ENCODE peak calls at places on chromosomes 1 and 21, in six cellular contexts. L is psoas muscle, T is body of pancreas, U is neuronal stem cell, M is sigmoid colon, G is suprapubic skin. V is an unnamed sample. For H3K4me1, the result is how much of the 10 kb centered on the place peaks cover.

GRCh38 chr1:213761845-213762407 is 225.8 kb upstream of the PROX1 start:
- DNase-seq in L (no peak), T (no peak), U (no peak), M (no peak), G (no peak), V (no peak)

GRCh38 chr1:231106347-231106746 is 55.5 kb upstream of the TRIM67 start:
- DNase-seq in L (no peak), T (no peak), U (no peak), M (no peak), G (no peak), V (no peak)

GRCh38 chr1:214451591-214451990 is 99.8 kb downstream of the PTPN14 start:
- DNase-seq in L (no peak), T (no peak), U (no peak), M (no peak), G (no peak), V (no peak)

GRCh38 chr1:223276029-223276428 is 87.9 kb downstream of the SUSD4 start:
- DNase-seq in L (no peak), T (no peak), U (no peak), M (no peak), G (no peak), V (no peak)

GRCh38 chr1:167720965-167721616 is 691 bp upstream of the MPZL1 start:
- DNase-seq in L (peak), T (peak), U (peak), M (no peak), G (no peak), V (no peak)

GRCh38 chr1:1001631-1002300 is 1.9 kb upstream of the HES4 start:
- DNase-seq in L (peak), T (peak), U (peak), M (peak), G (peak), V (peak)

GRCh38 chr1:209839875-209840491 is 12.2 kb downstream of the UTP25 start:
- DNase-seq in L (no peak), T (no peak), U (no peak), M (no peak), G (no peak), V (no peak)

GRCh38 chr1:230899845-230900251 is 31.5 kb upstream of the C1orf198 start:
- DNase-seq in L (no peak), T (no peak), U (no peak), M (no peak), G (no peak), V (no peak)

GRCh38 chr1:175192111-175192629 is 406 bp downstream of the KIAA0040 start:
- DNase-seq in L (peak), T (peak), U (no peak), M (peak), G (peak), V (peak)

GRCh38 chr1:192488058-192488457 is 87.5 kb upstream of the RGS1 start:
- DNase-seq in L (no peak), T (no peak), U (no peak), M (no peak), G (no peak), V (no peak)

GRCh38 chr21:35408401-35408800 is 359.3 kb upstream of the RUNX1 start:
- DNase-seq in L (no peak), T (no peak), U (no peak), M (no peak), G (no peak), V (no peak)

GRCh38 chr1:230866171-230866811 is 2.0 kb downstream of the C1orf198 start:
- DNase-seq in L (no peak), T (no peak), U (no peak), M (no peak), G (no peak), V (no peak)

GRCh38 chr1:173097001-173097400 is 46.3 kb upstream of the TNFSF18 start:
- DNase-seq in L (no peak), T (no peak), U (no peak), M (no peak), G (no peak), V (no peak)

GRCh38 chr21:34517491-34518245 is 5.7 kb upstream of the KCNE1 start:
- DNase-seq in L (no peak), T (no peak), U (no peak), M (no peak), G (no peak), V (no peak)

GRCh38 chr1:209565759-209566678 is 17.5 kb upstream of the CAMK1G start:
- DNase-seq in L (peak), T (peak), U (peak), M (peak), G (peak), V (peak)

GRCh38 chr1:29230553-29231378 is at the start of gene MECR:
- DNase-seq in L (peak), T (peak), U (peak), M (peak), G (peak), V (peak)

GRCh38 chr1:65253800-65254319 is 55.5 kb upstream of the DNAJC6 start:
- DNase-seq in L (no peak), T (no peak), U (no peak), M (no peak), G (no peak), V (no peak)

GRCh38 chr1:108830119-108831008 is 26.5 kb downstream of the AKNAD1 start:
- DNase-seq in L (peak), T (peak), U (no peak), M (peak), G (peak), V (peak)

GRCh38 chr1:82453511-82454185 is 652.9 kb downstream of the ADGRL2 start:
- DNase-seq in L (no peak), T (no peak), U (no peak), M (no peak), G (no peak), V (no peak)

GRCh38 chr1:228084325-228084724 is 1.8 kb downstream of the ARF1 start:
- DNase-seq in L (peak), T (no peak), U (no peak), M (no peak), G (no peak), V (no peak)

GRCh38 chr1:160167056-160167455 is 15.7 kb downstream of the ATP1A4 start:
- DNase-seq in L (no peak), T (no peak), U (no peak), M (no peak), G (no peak), V (no peak)
- H3K27ac ChIP-seq in L (no peak), T (no peak), U (no peak), M (no peak), G (no peak), V (no peak)

GRCh38 chr21:46038871-46039397 is 57.4 kb downstream of the COL6A1 start:
- DNase-seq in L (peak), T (peak), U (no peak), M (peak), G (peak), V (no peak)
- H3K4me1 ChIP-seq in L (under half), T (under half), U (under half), M (under half), G (under half), V (under half)

DNA sequence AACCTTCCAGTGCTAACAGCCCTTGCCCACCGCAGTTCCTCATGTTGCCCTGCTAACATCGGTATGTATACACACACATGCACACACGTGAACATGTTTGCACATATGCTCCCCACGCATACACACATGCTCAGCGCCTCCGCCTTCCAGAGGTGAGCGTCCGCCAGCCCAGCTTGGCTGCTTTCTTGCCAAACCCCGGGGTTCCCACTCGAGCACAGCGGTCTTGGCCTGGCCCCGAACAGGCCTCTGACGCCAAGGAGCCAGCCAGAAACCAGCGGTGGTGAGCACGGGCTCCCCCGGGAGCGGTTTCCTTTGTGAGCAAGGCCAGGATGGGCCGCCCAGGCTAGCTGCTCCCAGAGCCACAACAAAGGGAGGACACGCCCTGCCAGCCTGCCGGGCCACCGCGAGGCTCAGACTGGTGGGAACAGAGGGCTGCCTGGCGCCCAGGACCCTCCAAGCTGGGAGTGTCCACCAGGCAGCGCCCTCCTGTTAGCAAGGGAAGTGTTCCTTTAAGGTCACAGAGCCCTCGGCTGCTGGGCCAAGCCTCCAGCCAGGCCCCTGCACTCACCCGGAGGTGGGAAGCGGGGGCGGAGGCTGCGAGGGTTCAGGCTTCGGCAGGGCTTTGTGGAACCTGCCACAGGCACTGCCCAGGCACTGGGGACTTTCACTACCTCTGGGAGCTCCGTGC is 65.4 kb downstream of the ALPL start:
- DNase-seq in L (peak), T (no peak), U (peak), M (no peak), G (no peak), V (no peak)
- H3K27ac ChIP-seq in L (peak), T (peak), U (peak), M (peak), G (peak), V (no peak)

GRCh38 chr1:156467385-156467784 is 33.2 kb downstream of the MEF2D start:
- DNase-seq in L (no peak), T (no peak), U (no peak), M (no peak), G (no peak), V (no peak)
- H3K4me1 ChIP-seq in L (half or more), T (under half), U (under half), M (half or more), G (half or more), V (half or more)

GRCh38 chr1:67688526-67689219 is 3.7 kb downstream of the GADD45A start:
- DNase-seq in L (no peak), T (no peak), U (no peak), M (no peak), G (no peak), V (no peak)

GRCh38 chr1:67689267-67690017 is 4.4 kb downstream of the GADD45A start:
- DNase-seq in L (no peak), T (no peak), U (no peak), M (no peak), G (no peak), V (no peak)

GRCh38 chr1:67687198-67687545 is 2.2 kb downstream of the GADD45A start:
- DNase-seq in L (no peak), T (no peak), U (no peak), M (no peak), G (no peak), V (no peak)

GRCh38 chr1:67686272-67687197 is 1.5 kb downstream of the GADD45A start:
- DNase-seq in L (peak), T (peak), U (peak), M (peak), G (peak), V (peak)

DNA sequence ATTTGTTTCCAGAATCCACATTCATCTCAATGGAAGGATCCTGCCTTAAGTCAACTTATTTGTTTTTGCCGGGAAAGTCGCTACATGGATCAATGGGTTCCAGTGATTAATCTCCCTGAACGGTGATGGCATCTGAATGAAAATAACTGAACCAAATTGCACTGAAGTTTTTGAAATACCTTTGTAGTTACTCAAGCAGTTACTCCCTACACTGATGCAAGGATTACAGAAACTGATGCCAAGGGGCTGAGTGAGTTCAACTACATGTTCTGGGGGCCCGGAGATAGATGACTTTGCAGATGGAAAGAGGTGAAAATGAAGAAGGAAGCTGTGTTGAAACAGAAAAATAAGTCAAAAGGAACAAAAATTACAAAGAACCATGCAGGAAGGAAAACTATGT is 2.6 kb downstream of the GADD45A start:
- DNase-seq in L (no peak), T (no peak), U (no peak), M (no peak), G (no peak), V (no peak)
- H3K27ac ChIP-seq in L (peak), T (peak), U (no peak), M (peak), G (no peak), V (peak)

GRCh38 chr1:33578557-33579448 is 106.4 kb downstream of the ZSCAN20 start:
- DNase-seq in L (no peak), T (no peak), U (no peak), M (no peak), G (no peak), V (no peak)
- H3K4me1 ChIP-seq in L (under half), T (under half), U (under half), M (under half), G (under half), V (under half)

DNA sequence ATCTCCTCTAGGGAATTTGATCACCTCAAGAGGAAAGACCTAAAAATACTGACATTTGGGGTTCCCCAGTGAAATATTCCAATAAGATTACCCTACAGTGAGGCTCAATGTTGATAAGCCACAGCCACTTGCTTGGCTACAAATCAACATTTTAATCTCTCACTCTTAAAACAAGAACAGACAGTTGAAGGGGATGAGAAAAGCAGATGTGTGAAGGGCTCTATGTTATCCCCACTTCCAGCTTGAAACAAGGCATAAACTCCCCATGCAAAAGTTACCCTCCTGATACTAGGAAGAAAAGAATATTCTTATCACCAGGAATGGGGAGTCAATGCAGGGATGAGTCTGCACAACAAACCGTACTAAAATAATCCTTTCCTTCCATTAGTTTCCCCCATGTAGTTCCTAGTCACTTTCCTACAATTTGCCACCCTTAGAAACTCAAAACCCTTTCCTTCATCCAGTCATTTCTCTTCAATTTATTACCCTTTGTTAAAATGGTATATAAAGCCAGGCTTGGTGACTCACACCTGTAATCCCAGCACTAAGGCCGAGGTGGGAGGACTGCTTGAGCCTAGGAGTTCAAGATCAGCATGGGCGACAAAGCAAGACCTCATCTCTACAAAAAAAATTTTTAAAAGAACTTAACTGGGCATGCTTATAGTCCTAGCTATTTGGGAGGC is 29.5 kb downstream of the LPGAT1 start:
- DNase-seq in L (no peak), T (no peak), U (no peak), M (no peak), G (no peak), V (no peak)
- H3K27ac ChIP-seq in L (no peak), T (no peak), U (no peak), M (no peak), G (no peak), V (no peak)

GRCh38 chr1:95655321-95656020 is 421.5 kb downstream of the RWDD3 start:
- DNase-seq in L (no peak), T (no peak), U (no peak), M (no peak), G (no peak), V (no peak)

GRCh38 chr1:95660736-95661135 is 426.7 kb downstream of the RWDD3 start:
- DNase-seq in L (no peak), T (peak), U (no peak), M (no peak), G (no peak), V (no peak)

GRCh38 chr1:95657248-95657647 is 423.2 kb downstream of the RWDD3 start:
- DNase-seq in L (no peak), T (no peak), U (no peak), M (no peak), G (no peak), V (no peak)

GRCh38 chr1:95653598-95653997 is 419.6 kb downstream of the RWDD3 start:
- DNase-seq in L (no peak), T (no peak), U (no peak), M (no peak), G (no peak), V (no peak)

GRCh38 chr1:95659166-95659565 is 425.2 kb downstream of the RWDD3 start:
- DNase-seq in L (no peak), T (no peak), U (no peak), M (no peak), G (no peak), V (no peak)
- H3K4me1 ChIP-seq in L (under half), T (under half), U (under half), M (under half), G (under half), V (under half)

GRCh38 chr1:72369358-72369757 is 87.0 kb upstream of the NEGR1 start:
- DNase-seq in L (no peak), T (no peak), U (no peak), M (no peak), G (no peak), V (no peak)

GRCh38 chr1:72371259-72372035 is 89.1 kb upstream of the NEGR1 start:
- DNase-seq in L (no peak), T (no peak), U (no peak), M (no peak), G (no peak), V (peak)

GRCh38 chr1:72362538-72362937 is 80.2 kb upstream of the NEGR1 start:
- DNase-seq in L (no peak), T (no peak), U (no peak), M (no peak), G (no peak), V (no peak)

GRCh38 chr1:72365693-72366092 is 83.4 kb upstream of the NEGR1 start:
- DNase-seq in L (no peak), T (no peak), U (no peak), M (no peak), G (no peak), V (no peak)

GRCh38 chr1:72366473-72366872 is 84.1 kb upstream of the NEGR1 start:
- DNase-seq in L (peak), T (no peak), U (no peak), M (no peak), G (no peak), V (no peak)
- H3K27ac ChIP-seq in L (no peak), T (no peak), U (no peak), M (no peak), G (no peak), V (no peak)